ENCODE peak calls at places on chromosomes 11 and 22, in ten cellular contexts. O is NAMALWA; C is psoas muscle; J is NCI-H460; I is activated gamma-delta T cell; M is EH; E is amniotic stem cell; S is activated CD8-positive, alpha-beta memory T cell treated with anti-CD3 and anti-CD28 coated beads for 24 hours; Z is stimulated activated CD8-positive, alpha-beta memory T cell treated with anti-CD3 and anti-CD28 coated beads, Interleukin-15, amount 100 ng/mL, for 24 hours; B is left lobe of liver. D is an unnamed sample.

GRCh38 chr11:86447763-86448480 is 73.2 kb downstream of the CCDC81 start:
- DNase-seq in O (no peak), C (no peak), J (no peak), I (no peak), M (no peak), E (no peak), S (no peak), Z (no peak), B (no peak), D (no peak)

GRCh38 chr11:70466596-70466995 is 68.3 kb downstream of the CTTN start:
- DNase-seq in O (no peak), C (no peak), J (no peak), I (no peak), M (no peak), E (no peak), S (no peak), Z (no peak), B (no peak), D (no peak)

GRCh38 chr22:34490911-34491310 is 570.6 kb upstream of the LARGE1 start:
- DNase-seq in O (no peak), C (no peak), J (no peak), I (no peak), M (no peak), E (no peak), S (no peak), Z (no peak), B (no peak), D (no peak)

GRCh38 chr11:36258730-36259360 is 30.4 kb downstream of the COMMD9 start:
- DNase-seq in O (peak; percentile 47), C (peak; percentile 49), J (peak; percentile 40), I (no peak), M (peak; percentile 77), E (peak; percentile 29), S (peak; percentile 55), Z (no peak), B (peak; percentile 50), D (peak; percentile 29)

GRCh38 chr11:133906746-133907145 is 50.0 kb downstream of the IGSF9B start:
- DNase-seq in O (no peak), C (no peak), J (no peak), I (no peak), M (no peak), E (no peak), S (no peak), Z (no peak), B (no peak), D (no peak)

GRCh38 chr11:126352934-126353801 is 2.3 kb upstream of the ST3GAL4 start:
- DNase-seq in O (peak; percentile 34), C (no peak), J (peak; percentile 52), I (no peak), M (peak; percentile 77), E (peak; percentile 35), S (no peak), Z (no peak), B (no peak), D (peak; percentile 17)

GRCh38 chr11:78676026-78676557 is 101.4 kb upstream of the NARS2 start:
- DNase-seq in O (no peak), C (no peak), J (no peak), I (no peak), M (no peak), E (no peak), S (no peak), Z (no peak), B (no peak), D (no peak)

GRCh38 chr11:2178906-2179494 is 7.4 kb upstream of the TH start:
- DNase-seq in O (no peak), C (no peak), J (no peak), I (no peak), M (peak; percentile 75), E (no peak), S (no peak), Z (no peak), B (no peak), D (peak; percentile 32)

GRCh38 chr22:41899992-41900651 is 14.8 kb downstream of the SHISA8 start:
- DNase-seq in O (no peak), C (no peak), J (no peak), I (no peak), M (no peak), E (no peak), S (no peak), Z (no peak), B (no peak), D (no peak)

GRCh38 chr11:120034881-120035620 is 102.9 kb downstream of the TRIM29 start:
- DNase-seq in O (no peak), C (no peak), J (no peak), I (no peak), M (no peak), E (no peak), S (no peak), Z (no peak), B (peak; percentile 14), D (no peak)

GRCh38 chr11:64250875-64251721 is at the start of gene PLCB3:
- DNase-seq in O (peak; percentile 68), C (peak; percentile 55), J (no peak), I (peak; percentile 57), M (peak; percentile 59), E (no peak), S (peak; percentile 93), Z (peak; percentile 65), B (peak; percentile 74), D (no peak)

GRCh38 chr22:21766933-21767462 is 31.4 kb upstream of the YPEL1 start:
- DNase-seq in O (no peak), C (no peak), J (no peak), I (no peak), M (no peak), E (no peak), S (peak; percentile 82), Z (peak; percentile 18), B (no peak), D (no peak)

GRCh38 chr11:73781303-73781702 is 6.4 kb upstream of the MRPL48 start:
- DNase-seq in O (no peak), C (no peak), J (no peak), I (no peak), M (no peak), E (no peak), S (no peak), Z (no peak), B (no peak), D (no peak)

GRCh38 chr11:1335811-1336761 is 26.7 kb upstream of the TOLLIP start:
- DNase-seq in O (peak; percentile 30), C (peak; percentile 84), J (peak; percentile 78), I (peak; percentile 49), M (peak; percentile 84), E (no peak), S (peak; percentile 84), Z (peak; percentile 28), B (peak; percentile 70), D (no peak)

GRCh38 chr11:34379081-34379480 is 21.3 kb upstream of the ABTB2 start:
- DNase-seq in O (no peak), C (no peak), J (no peak), I (no peak), M (peak; percentile 61), E (no peak), S (no peak), Z (no peak), B (no peak), D (no peak)

GRCh38 chr11:128550967-128551522 is 36.3 kb downstream of the ETS1 start:
- DNase-seq in O (peak; percentile 55), C (no peak), J (no peak), I (no peak), M (no peak), E (no peak), S (no peak), Z (no peak), B (no peak), D (no peak)

GRCh38 chr11:6627762-6628241 is 8.6 kb upstream of the TPP1 start:
- DNase-seq in O (peak; percentile 41), C (no peak), J (no peak), I (no peak), M (no peak), E (no peak), S (no peak), Z (no peak), B (no peak), D (no peak)

D was measured in SW 1271.